ENCODE peak calls at places on chromosomes 12 and 14, in eight cellular contexts. One of them, this sample, is unnamed.
A peak's percentile ranks its signal among the peaks of the same experiment; 100 is the strongest.

GRCh38 chr14:94907626-94908261 is 137.8 kb upstream of the GSC start:
- DNase-seq in lung microvascular endothelial cell: no peak
- DNase-seq in SW 1271: no peak
- DNase-seq in hippocampal formation: no peak
- DNase-seq in left ventricle myocardium superior: no peak
- DNase-seq in non-pigmented ciliary epithelial cell: no peak
- DNase-seq in NCI-H226: no peak
- DNase-seq in cardiac muscle cell: no peak
- DNase-seq in this sample: no peak

GRCh38 chr12:9673404-9674225 is 4.1 kb downstream of the CLEC2D start:
- DNase-seq in lung microvascular endothelial cell: peak; percentile 76
- DNase-seq in SW 1271: peak; percentile 72
- DNase-seq in hippocampal formation: no peak
- DNase-seq in left ventricle myocardium superior: peak; percentile 68
- DNase-seq in non-pigmented ciliary epithelial cell: peak; percentile 67
- DNase-seq in NCI-H226: peak; percentile 89
- DNase-seq in cardiac muscle cell: peak; percentile 27
- DNase-seq in this sample: peak; percentile 73

GRCh38 chr14:71165121-71165574 is 257.9 kb downstream of the PCNX1 start:
- DNase-seq in lung microvascular endothelial cell: no peak
- DNase-seq in SW 1271: no peak
- DNase-seq in hippocampal formation: no peak
- DNase-seq in left ventricle myocardium superior: no peak
- DNase-seq in non-pigmented ciliary epithelial cell: no peak
- DNase-seq in NCI-H226: peak; percentile 63
- DNase-seq in cardiac muscle cell: peak; percentile 36
- DNase-seq in this sample: no peak

GRCh38 chr12:123153906-123154305 is 3.0 kb upstream of the PITPNM2 start:
- DNase-seq in lung microvascular endothelial cell: no peak
- DNase-seq in SW 1271: no peak
- DNase-seq in hippocampal formation: no peak
- DNase-seq in left ventricle myocardium superior: no peak
- DNase-seq in non-pigmented ciliary epithelial cell: no peak
- DNase-seq in NCI-H226: no peak
- DNase-seq in cardiac muscle cell: no peak
- DNase-seq in this sample: no peak

GRCh38 chr12:20063116-20063515 is 305.2 kb upstream of the PDE3A start:
- DNase-seq in lung microvascular endothelial cell: peak; percentile 26
- DNase-seq in SW 1271: no peak
- DNase-seq in hippocampal formation: no peak
- DNase-seq in left ventricle myocardium superior: no peak
- DNase-seq in non-pigmented ciliary epithelial cell: no peak
- DNase-seq in NCI-H226: no peak
- DNase-seq in cardiac muscle cell: no peak
- DNase-seq in this sample: no peak

GRCh38 chr12:130966443-130967030 is 12.8 kb downstream of the ADGRD1 start:
- DNase-seq in lung microvascular endothelial cell: no peak
- DNase-seq in SW 1271: no peak
- DNase-seq in hippocampal formation: no peak
- DNase-seq in left ventricle myocardium superior: no peak
- DNase-seq in non-pigmented ciliary epithelial cell: no peak
- DNase-seq in NCI-H226: no peak
- DNase-seq in cardiac muscle cell: no peak
- DNase-seq in this sample: no peak

GRCh38 chr12:115895247-115895646 is 382.2 kb downstream of the MED13L start:
- DNase-seq in lung microvascular endothelial cell: no peak
- DNase-seq in SW 1271: no peak
- DNase-seq in hippocampal formation: no peak
- DNase-seq in left ventricle myocardium superior: no peak
- DNase-seq in non-pigmented ciliary epithelial cell: no peak
- DNase-seq in NCI-H226: no peak
- DNase-seq in cardiac muscle cell: no peak
- DNase-seq in this sample: no peak

GRCh38 chr14:32588448-32589320 is 259.6 kb downstream of the AKAP6 start:
- DNase-seq in lung microvascular endothelial cell: peak; percentile 50
- DNase-seq in SW 1271: no peak
- DNase-seq in hippocampal formation: no peak
- DNase-seq in left ventricle myocardium superior: no peak
- DNase-seq in non-pigmented ciliary epithelial cell: no peak
- DNase-seq in NCI-H226: peak; percentile 21
- DNase-seq in cardiac muscle cell: peak; percentile 22
- DNase-seq in this sample: no peak

GRCh38 chr12:55996201-55996714 is 818 bp upstream of the SUOX start:
- DNase-seq in lung microvascular endothelial cell: peak; percentile 81
- DNase-seq in SW 1271: peak; percentile 13
- DNase-seq in hippocampal formation: peak; percentile 71
- DNase-seq in left ventricle myocardium superior: no peak
- DNase-seq in non-pigmented ciliary epithelial cell: peak; percentile 24
- DNase-seq in NCI-H226: peak; percentile 37
- DNase-seq in cardiac muscle cell: peak; percentile 71
- DNase-seq in this sample: no peak

GRCh38 chr14:97625512-97625911 is 828.3 kb downstream of the VRK1 start:
- DNase-seq in lung microvascular endothelial cell: no peak
- DNase-seq in SW 1271: no peak
- DNase-seq in hippocampal formation: no peak
- DNase-seq in left ventricle myocardium superior: no peak
- DNase-seq in non-pigmented ciliary epithelial cell: no peak
- DNase-seq in NCI-H226: no peak
- DNase-seq in cardiac muscle cell: no peak
- DNase-seq in this sample: no peak

GRCh38 chr14:56131865-56132830 is 13.9 kb downstream of the PELI2 start:
- DNase-seq in lung microvascular endothelial cell: peak; percentile 15
- DNase-seq in SW 1271: no peak
- DNase-seq in hippocampal formation: no peak
- DNase-seq in left ventricle myocardium superior: no peak
- DNase-seq in non-pigmented ciliary epithelial cell: no peak
- DNase-seq in NCI-H226: no peak
- DNase-seq in cardiac muscle cell: no peak
- DNase-seq in this sample: no peak

GRCh38 chr12:64058541-64059321 is 163.4 kb downstream of the KICS2 start:
- DNase-seq in lung microvascular endothelial cell: no peak
- DNase-seq in SW 1271: no peak
- DNase-seq in hippocampal formation: no peak
- DNase-seq in left ventricle myocardium superior: no peak
- DNase-seq in non-pigmented ciliary epithelial cell: no peak
- DNase-seq in NCI-H226: no peak
- DNase-seq in cardiac muscle cell: no peak
- DNase-seq in this sample: no peak

GRCh38 chr14:76955575-76956252 is 72.8 kb downstream of the IRF2BPL start:
- DNase-seq in lung microvascular endothelial cell: peak; percentile 81
- DNase-seq in SW 1271: no peak
- DNase-seq in hippocampal formation: peak; percentile 41
- DNase-seq in left ventricle myocardium superior: peak; percentile 48
- DNase-seq in non-pigmented ciliary epithelial cell: no peak
- DNase-seq in NCI-H226: no peak
- DNase-seq in cardiac muscle cell: no peak
- DNase-seq in this sample: no peak

GRCh38 chr12:85872497-85873091 is 1.5 kb upstream of the NTS start:
- DNase-seq in lung microvascular endothelial cell: peak; percentile 79
- DNase-seq in SW 1271: peak; percentile 30
- DNase-seq in hippocampal formation: peak; percentile 46
- DNase-seq in left ventricle myocardium superior: no peak
- DNase-seq in non-pigmented ciliary epithelial cell: peak; percentile 38
- DNase-seq in NCI-H226: peak; percentile 33
- DNase-seq in cardiac muscle cell: peak; percentile 72
- DNase-seq in this sample: peak; percentile 22

GRCh38 chr14:77310041-77310440 is 10.6 kb downstream of the POMT2 start:
- DNase-seq in lung microvascular endothelial cell: no peak
- DNase-seq in SW 1271: no peak
- DNase-seq in hippocampal formation: no peak
- DNase-seq in left ventricle myocardium superior: no peak
- DNase-seq in non-pigmented ciliary epithelial cell: no peak
- DNase-seq in NCI-H226: no peak
- DNase-seq in cardiac muscle cell: no peak
- DNase-seq in this sample: no peak

GRCh38 chr14:101826359-101826758 is 64.8 kb downstream of the PPP2R5C start:
- DNase-seq in lung microvascular endothelial cell: no peak
- DNase-seq in SW 1271: no peak
- DNase-seq in hippocampal formation: no peak
- DNase-seq in left ventricle myocardium superior: no peak
- DNase-seq in non-pigmented ciliary epithelial cell: no peak
- DNase-seq in NCI-H226: no peak
- DNase-seq in cardiac muscle cell: no peak
- DNase-seq in this sample: no peak

GRCh38 chr14:103629503-103630121 is 601 bp downstream of the KLC1 start:
- DNase-seq in lung microvascular endothelial cell: peak; percentile 49
- DNase-seq in SW 1271: no peak
- DNase-seq in hippocampal formation: no peak
- DNase-seq in left ventricle myocardium superior: peak; percentile 77
- DNase-seq in non-pigmented ciliary epithelial cell: no peak
- DNase-seq in NCI-H226: peak; percentile 8
- DNase-seq in cardiac muscle cell: peak; percentile 54
- DNase-seq in this sample: no peak

GRCh38 chr14:99683619-99684355 is at the start of gene CYP46A1:
- DNase-seq in lung microvascular endothelial cell: peak; percentile 100
- DNase-seq in SW 1271: peak; percentile 90
- DNase-seq in hippocampal formation: peak; percentile 98
- DNase-seq in left ventricle myocardium superior: peak; percentile 100
- DNase-seq in non-pigmented ciliary epithelial cell: peak; percentile 94
- DNase-seq in NCI-H226: peak; percentile 99
- DNase-seq in cardiac muscle cell: peak; percentile 100
- DNase-seq in this sample: peak; percentile 98

GRCh38 chr12:123041811-123042655 is 61.6 kb downstream of the ARL6IP4 start:
- DNase-seq in lung microvascular endothelial cell: no peak
- DNase-seq in SW 1271: no peak
- DNase-seq in hippocampal formation: no peak
- DNase-seq in left ventricle myocardium superior: no peak
- DNase-seq in non-pigmented ciliary epithelial cell: peak; percentile 34
- DNase-seq in NCI-H226: no peak
- DNase-seq in cardiac muscle cell: no peak
- DNase-seq in this sample: no peak

GRCh38 chr14:99728231-99728920 is 44.3 kb downstream of the CYP46A1 start:
- DNase-seq in lung microvascular endothelial cell: no peak
- DNase-seq in SW 1271: no peak
- DNase-seq in hippocampal formation: no peak
- DNase-seq in left ventricle myocardium superior: no peak
- DNase-seq in non-pigmented ciliary epithelial cell: no peak
- DNase-seq in NCI-H226: no peak
- DNase-seq in cardiac muscle cell: no peak
- DNase-seq in this sample: no peak

GRCh38 chr12:7141351-7142005 is 11.3 kb downstream of the CLSTN3 start:
- DNase-seq in lung microvascular endothelial cell: no peak
- DNase-seq in SW 1271: no peak
- DNase-seq in hippocampal formation: no peak
- DNase-seq in left ventricle myocardium superior: no peak
- DNase-seq in non-pigmented ciliary epithelial cell: no peak
- DNase-seq in NCI-H226: no peak
- DNase-seq in cardiac muscle cell: no peak
- DNase-seq in this sample: no peak

GRCh38 chr12:67430708-67431335 is 161.7 kb downstream of the CAND1 start:
- DNase-seq in lung microvascular endothelial cell: no peak
- DNase-seq in SW 1271: no peak
- DNase-seq in hippocampal formation: peak; percentile 5
- DNase-seq in left ventricle myocardium superior: peak; percentile 79
- DNase-seq in non-pigmented ciliary epithelial cell: no peak
- DNase-seq in NCI-H226: no peak
- DNase-seq in cardiac muscle cell: peak; percentile 28
- DNase-seq in this sample: no peak

GRCh38 chr14:74480051-74480450 is 13.1 kb downstream of the NPC2 start:
- DNase-seq in lung microvascular endothelial cell: no peak
- DNase-seq in SW 1271: no peak
- DNase-seq in hippocampal formation: no peak
- DNase-seq in left ventricle myocardium superior: no peak
- DNase-seq in non-pigmented ciliary epithelial cell: no peak
- DNase-seq in NCI-H226: no peak
- DNase-seq in cardiac muscle cell: peak; percentile 40
- DNase-seq in this sample: no peak

GRCh38 chr14:69670093-69670492 is 58.7 kb downstream of the SUSD6 start:
- DNase-seq in lung microvascular endothelial cell: no peak
- DNase-seq in SW 1271: no peak
- DNase-seq in hippocampal formation: no peak
- DNase-seq in left ventricle myocardium superior: no peak
- DNase-seq in non-pigmented ciliary epithelial cell: no peak
- DNase-seq in NCI-H226: no peak
- DNase-seq in cardiac muscle cell: no peak
- DNase-seq in this sample: no peak

GRCh38 chr12:10220398-10221077 is 7.9 kb downstream of the GABARAPL1 start:
- DNase-seq in lung microvascular endothelial cell: peak; percentile 97
- DNase-seq in SW 1271: no peak
- DNase-seq in hippocampal formation: peak; percentile 31
- DNase-seq in left ventricle myocardium superior: peak; percentile 75
- DNase-seq in non-pigmented ciliary epithelial cell: peak; percentile 20
- DNase-seq in NCI-H226: peak; percentile 81
- DNase-seq in cardiac muscle cell: no peak
- DNase-seq in this sample: peak; percentile 82

GRCh38 chr12:124545508-124546418 is 21.6 kb downstream of the NCOR2 start:
- DNase-seq in lung microvascular endothelial cell: no peak
- DNase-seq in SW 1271: no peak
- DNase-seq in hippocampal formation: no peak
- DNase-seq in left ventricle myocardium superior: no peak
- DNase-seq in non-pigmented ciliary epithelial cell: peak; percentile 51
- DNase-seq in NCI-H226: no peak
- DNase-seq in cardiac muscle cell: no peak
- DNase-seq in this sample: no peak